ENCODE peak calls at places on chromosomes 1 and 21, in four cellular contexts. Y is activated CD4-positive, alpha-beta T cell treated with anti-CD3 and anti-CD28 coated beads for 24 hours; Z is SW480; K is SK-N-MC. L is an unnamed sample.

GRCh38 chr1:10716840-10717239 is 79.6 kb downstream of the CASZ1 start:
- DNase-seq in Y (no peak), Z (no peak), K (no peak), L (no peak)

GRCh38 chr21:42493109-42494060 is 2.6 kb downstream of the RSPH1 start:
- DNase-seq in Y (no peak), Z (peak), K (no peak), L (no peak)

GRCh38 chr1:43557744-43558245 is 27.1 kb downstream of the PTPRF start:
- DNase-seq in Y (no peak), Z (peak), K (no peak), L (no peak)

GRCh38 chr1:30627206-30627605 is 96.2 kb downstream of the MATN1 start:
- DNase-seq in Y (no peak), Z (no peak), K (no peak), L (no peak)

GRCh38 chr1:216528816-216529215 is 105.6 kb upstream of the USH2A start:
- DNase-seq in Y (no peak), Z (no peak), K (no peak), L (peak)

GRCh38 chr1:156618853-156619581 is at the start of gene HAPLN2:
- DNase-seq in Y (no peak), Z (no peak), K (no peak), L (peak)

GRCh38 chr1:226662704-226663326 is 76.3 kb downstream of the ITPKB start:
- DNase-seq in Y (peak), Z (peak), K (no peak), L (peak)

GRCh38 chr1:210384625-210385024 is 55.9 kb downstream of the HHAT start:
- DNase-seq in Y (no peak), Z (no peak), K (no peak), L (no peak)

GRCh38 chr1:8702121-8702520 is 115.3 kb downstream of the RERE start:
- DNase-seq in Y (no peak), Z (peak), K (no peak), L (peak)

GRCh38 chr1:191579019-191579418 is 579.2 kb upstream of the RGS18 start:
- DNase-seq in Y (no peak), Z (no peak), K (no peak), L (no peak)

GRCh38 chr1:20223659-20224058 is 37.3 kb upstream of the PLA2G2C start:
- DNase-seq in Y (no peak), Z (no peak), K (no peak), L (no peak)

GRCh38 chr1:31579374-31579773 is 3.1 kb downstream of the TINAGL1 start:
- DNase-seq in Y (no peak), Z (no peak), K (no peak), L (no peak)

GRCh38 chr1:94095112-94095637 is 25.8 kb downstream of the ABCA4 start:
- DNase-seq in Y (no peak), Z (no peak), K (no peak), L (no peak)

GRCh38 chr1:35448344-35448801 is 108.8 kb downstream of the KIAA0319L start:
- DNase-seq in Y (no peak), Z (no peak), K (no peak), L (no peak)

GRCh38 chr1:110535985-110536384 is 17.0 kb upstream of the KCNA10 start:
- DNase-seq in Y (no peak), Z (peak), K (no peak), L (peak)

GRCh38 chr1:30132602-30133271 is 590.6 kb downstream of the MATN1 start:
- DNase-seq in Y (no peak), Z (no peak), K (no peak), L (no peak)

GRCh38 chr21:46324390-46325072 is 575 bp downstream of the PCNT start:
- DNase-seq in Y (peak), Z (peak), K (no peak), L (peak)